ENCODE peak calls at places on chromosomes 6 and 20, in ten cellular contexts. E, H, C, B, I, S, D, X, W and Q are unnamed samples.

GRCh38 chr6:89117285-89118108 is at the start of gene SRSF12:
- DNase-seq in E (no peak), H (no peak), C (peak), B (peak), I (no peak), S (peak), D (peak), X (peak), W (peak), Q (peak)

GRCh38 chr20:44069203-44069931 is 117.6 kb downstream of the JPH2 start:
- DNase-seq in E (no peak), H (no peak), C (peak), B (no peak), I (no peak), S (no peak), D (no peak), X (peak), W (no peak), Q (no peak)

GRCh38 chr6:1695546-1696494 is 86.1 kb downstream of the FOXC1 start:
- DNase-seq in E (no peak), H (no peak), C (no peak), B (no peak), I (no peak), S (peak), D (no peak), X (no peak), W (no peak), Q (no peak)

GRCh38 chr20:22004946-22005345 is 299.5 kb downstream of the PAX1 start:
- DNase-seq in E (no peak), H (no peak), C (no peak), B (no peak), I (no peak), S (peak), D (no peak), X (no peak), W (no peak), Q (no peak)

GRCh38 chr6:139587469-139587868 is 213.0 kb upstream of the CITED2 start:
- DNase-seq in E (no peak), H (peak), C (no peak), B (no peak), I (peak), S (peak), D (no peak), X (no peak), W (no peak), Q (no peak)

GRCh38 chr20:1907586-1907985 is 12.4 kb downstream of the SIRPA start:
- DNase-seq in E (no peak), H (peak), C (no peak), B (no peak), I (no peak), S (peak), D (no peak), X (no peak), W (no peak), Q (no peak)

GRCh38 chr6:52590634-52590985 is 13.8 kb upstream of the TRAM2 start:
- DNase-seq in E (no peak), H (peak), C (no peak), B (no peak), I (no peak), S (peak), D (no peak), X (no peak), W (no peak), Q (no peak)

GRCh38 chr20:49701916-49702315 is 11.8 kb downstream of the B4GALT5 start:
- DNase-seq in E (no peak), H (no peak), C (no peak), B (no peak), I (no peak), S (no peak), D (no peak), X (no peak), W (no peak), Q (no peak)

GRCh38 chr20:62065669-62066338 is at the start of gene TAF4:
- DNase-seq in E (no peak), H (peak), C (peak), B (peak), I (no peak), S (peak), D (peak), X (peak), W (peak), Q (peak)

GRCh38 chr6:35305117-35305516 is 7.5 kb downstream of the DEF6 start:
- DNase-seq in E (no peak), H (no peak), C (no peak), B (no peak), I (no peak), S (no peak), D (peak), X (no peak), W (no peak), Q (no peak)

GRCh38 chr6:166627875-166628849 is 1.1 kb upstream of the RPS6KA2 start:
- DNase-seq in E (no peak), H (no peak), C (peak), B (peak), I (peak), S (peak), D (peak), X (peak), W (peak), Q (peak)

GRCh38 chr6:30100585-30101422 is 12.1 kb downstream of the TRIM31 start:
- DNase-seq in E (no peak), H (no peak), C (peak), B (peak), I (peak), S (no peak), D (peak), X (no peak), W (peak), Q (peak)

GRCh38 chr20:59925894-59926293 is 7.5 kb downstream of the SYCP2 start:
- DNase-seq in E (no peak), H (no peak), C (no peak), B (no peak), I (no peak), S (no peak), D (no peak), X (no peak), W (no peak), Q (no peak)

GRCh38 chr6:33419580-33420492 is at the start of gene SYNGAP1:
- DNase-seq in E (no peak), H (peak), C (no peak), B (peak), I (no peak), S (peak), D (peak), X (no peak), W (peak), Q (no peak)

GRCh38 chr6:28232785-28233184 is 7.7 kb downstream of the ZSCAN9 start:
- DNase-seq in E (no peak), H (no peak), C (no peak), B (no peak), I (no peak), S (no peak), D (no peak), X (no peak), W (no peak), Q (no peak)

GRCh38 chr6:89369009-89369408 is 16.5 kb upstream of the UBE2J1 start:
- DNase-seq in E (no peak), H (peak), C (peak), B (peak), I (peak), S (peak), D (peak), X (no peak), W (peak), Q (peak)

GRCh38 chr6:66930559-66931290 is 1223.7 kb upstream of the EYS start:
- DNase-seq in E (no peak), H (no peak), C (no peak), B (no peak), I (peak), S (peak), D (no peak), X (no peak), W (no peak), Q (no peak)

GRCh38 chr20:38726849-38727601 is 2.7 kb downstream of the SLC32A1 start:
- DNase-seq in E (no peak), H (no peak), C (no peak), B (no peak), I (no peak), S (no peak), D (peak), X (peak), W (no peak), Q (no peak)

GRCh38 chr6:28585335-28585734 is 59.7 kb downstream of the GPX5 start:
- DNase-seq in E (no peak), H (peak), C (no peak), B (no peak), I (peak), S (no peak), D (no peak), X (no peak), W (no peak), Q (no peak)

GRCh38 chr20:58112017-58112781 is 116.3 kb downstream of the ANKRD60 start:
- DNase-seq in E (no peak), H (peak), C (no peak), B (no peak), I (peak), S (peak), D (no peak), X (no peak), W (no peak), Q (peak)

GRCh38 chr20:34062651-34063482 is 49.2 kb downstream of the EIF2S2 start:
- DNase-seq in E (no peak), H (no peak), C (no peak), B (no peak), I (peak), S (peak), D (no peak), X (no peak), W (no peak), Q (no peak)

GRCh38 chr20:22861990-22862389 is 173.1 kb upstream of the SSTR4 start:
- DNase-seq in E (no peak), H (no peak), C (no peak), B (peak), I (peak), S (no peak), D (no peak), X (no peak), W (peak), Q (no peak)

GRCh38 chr6:84766796-84767590 is 2.6 kb upstream of the TBX18 start:
- DNase-seq in E (no peak), H (no peak), C (no peak), B (no peak), I (no peak), S (no peak), D (peak), X (no peak), W (no peak), Q (no peak)

GRCh38 chr6:165821754-165822153 is 158.7 kb upstream of the PDE10A start:
- DNase-seq in E (no peak), H (no peak), C (no peak), B (no peak), I (peak), S (no peak), D (no peak), X (no peak), W (no peak), Q (no peak)

GRCh38 chr6:27651371-27651732 is 178.4 kb upstream of the ZNF184 start:
- DNase-seq in E (no peak), H (peak), C (no peak), B (no peak), I (peak), S (no peak), D (peak), X (no peak), W (no peak), Q (no peak)

GRCh38 chr20:59031326-59032022 is 661 bp downstream of the ATP5F1E start:
- DNase-seq in E (no peak), H (no peak), C (no peak), B (no peak), I (no peak), S (no peak), D (peak), X (no peak), W (no peak), Q (no peak)

GRCh38 chr6:156510242-156510641 is 266.9 kb upstream of the ARID1B start:
- DNase-seq in E (no peak), H (no peak), C (no peak), B (no peak), I (no peak), S (no peak), D (no peak), X (no peak), W (no peak), Q (no peak)

GRCh38 chr6:11460001-11460668 is 77.4 kb upstream of the TMEM170B start:
- DNase-seq in E (no peak), H (peak), C (no peak), B (no peak), I (peak), S (peak), D (no peak), X (peak), W (no peak), Q (no peak)

GRCh38 chr6:136249336-136249735 is 775 bp downstream of the MTFR2 start:
- DNase-seq in E (no peak), H (no peak), C (no peak), B (no peak), I (peak), S (peak), D (peak), X (no peak), W (no peak), Q (no peak)

GRCh38 chr20:22499475-22500174 is 84.7 kb downstream of the FOXA2 start:
- DNase-seq in E (no peak), H (no peak), C (no peak), B (no peak), I (no peak), S (no peak), D (no peak), X (no peak), W (no peak), Q (no peak)

GRCh38 chr6:53302678-53303360 is 45.9 kb downstream of the ELOVL5 start:
- DNase-seq in E (no peak), H (peak), C (no peak), B (peak), I (peak), S (peak), D (peak), X (no peak), W (no peak), Q (no peak)

GRCh38 chr6:40965046-40965445 is 74.0 kb downstream of the UNC5CL start:
- DNase-seq in E (no peak), H (no peak), C (no peak), B (no peak), I (no peak), S (no peak), D (no peak), X (no peak), W (no peak), Q (no peak)

GRCh38 chr6:52124126-52125121 is 37.0 kb upstream of the PKHD1 start:
- DNase-seq in E (no peak), H (no peak), C (no peak), B (no peak), I (no peak), S (no peak), D (no peak), X (no peak), W (no peak), Q (no peak)

GRCh38 chr6:47057830-47058540 is 15.9 kb upstream of the ADGRF1 start:
- DNase-seq in E (no peak), H (peak), C (no peak), B (no peak), I (peak), S (peak), D (no peak), X (no peak), W (no peak), Q (no peak)

GRCh38 chr6:30640481-30640880 is 6.5 kb upstream of the C6orf136 start:
- DNase-seq in E (no peak), H (no peak), C (no peak), B (no peak), I (no peak), S (no peak), D (no peak), X (no peak), W (no peak), Q (no peak)

GRCh38 chr6:5094327-5094726 is 9.2 kb downstream of the PPP1R3G start:
- DNase-seq in E (no peak), H (peak), C (no peak), B (no peak), I (peak), S (peak), D (no peak), X (no peak), W (no peak), Q (no peak)

GRCh38 chr20:4202441-4202840 is 187.1 kb upstream of the RNF24 start:
- DNase-seq in E (no peak), H (no peak), C (no peak), B (no peak), I (no peak), S (no peak), D (no peak), X (no peak), W (no peak), Q (no peak)

GRCh38 chr20:48329216-48329615 is 498.6 kb downstream of the PREX1 start:
- DNase-seq in E (no peak), H (no peak), C (no peak), B (no peak), I (no peak), S (no peak), D (no peak), X (no peak), W (no peak), Q (no peak)

GRCh38 chr20:48331518-48332286 is 496.1 kb downstream of the PREX1 start:
- DNase-seq in E (no peak), H (no peak), C (no peak), B (no peak), I (no peak), S (no peak), D (no peak), X (no peak), W (no peak), Q (no peak)

GRCh38 chr20:48326868-48327267 is 500.9 kb downstream of the PREX1 start:
- DNase-seq in E (no peak), H (no peak), C (no peak), B (peak), I (no peak), S (no peak), D (no peak), X (no peak), W (peak), Q (no peak)

GRCh38 chr20:48332555-48332954 is 495.2 kb downstream of the PREX1 start:
- DNase-seq in E (no peak), H (no peak), C (no peak), B (no peak), I (no peak), S (no peak), D (no peak), X (no peak), W (no peak), Q (no peak)

GRCh38 chr20:48329676-48330644 is 497.8 kb downstream of the PREX1 start:
- DNase-seq in E (peak), H (no peak), C (no peak), B (no peak), I (peak), S (peak), D (peak), X (peak), W (no peak), Q (no peak)
- TF ChIP-seq CTCF in E (peak), H (peak), C (no peak), B (no peak), I (peak), S (no peak), D (peak), X (peak), W (peak), Q (no peak)

DNA sequence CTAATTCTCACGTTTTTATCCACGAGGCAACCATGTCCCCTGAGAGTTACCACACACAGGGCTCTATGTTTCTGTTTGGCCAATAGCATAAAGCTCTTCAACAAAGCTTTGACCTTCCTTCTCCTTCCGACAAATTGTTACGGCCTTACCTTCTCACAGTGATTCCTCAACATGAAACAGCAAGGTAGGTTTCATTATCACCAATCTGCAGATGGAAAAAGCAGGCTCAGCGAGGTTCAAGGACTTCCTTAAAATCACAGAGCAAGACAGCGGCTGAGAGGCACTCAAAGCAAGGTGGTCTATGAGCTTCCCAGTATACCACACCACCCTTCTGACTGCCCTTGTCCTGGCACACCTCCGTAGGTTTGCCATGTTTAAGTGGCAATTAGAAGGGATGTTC is 360.0 kb downstream of the CD83 start:
- DNase-seq in E (no peak), H (no peak), C (no peak), B (no peak), I (no peak), S (no peak), D (no peak), X (no peak), W (no peak), Q (no peak)
- TF ChIP-seq CTCF in E (no peak), H (no peak), C (no peak), B (no peak), I (no peak), S (no peak), D (no peak), X (no peak), W (no peak), Q (no peak)

DNA sequence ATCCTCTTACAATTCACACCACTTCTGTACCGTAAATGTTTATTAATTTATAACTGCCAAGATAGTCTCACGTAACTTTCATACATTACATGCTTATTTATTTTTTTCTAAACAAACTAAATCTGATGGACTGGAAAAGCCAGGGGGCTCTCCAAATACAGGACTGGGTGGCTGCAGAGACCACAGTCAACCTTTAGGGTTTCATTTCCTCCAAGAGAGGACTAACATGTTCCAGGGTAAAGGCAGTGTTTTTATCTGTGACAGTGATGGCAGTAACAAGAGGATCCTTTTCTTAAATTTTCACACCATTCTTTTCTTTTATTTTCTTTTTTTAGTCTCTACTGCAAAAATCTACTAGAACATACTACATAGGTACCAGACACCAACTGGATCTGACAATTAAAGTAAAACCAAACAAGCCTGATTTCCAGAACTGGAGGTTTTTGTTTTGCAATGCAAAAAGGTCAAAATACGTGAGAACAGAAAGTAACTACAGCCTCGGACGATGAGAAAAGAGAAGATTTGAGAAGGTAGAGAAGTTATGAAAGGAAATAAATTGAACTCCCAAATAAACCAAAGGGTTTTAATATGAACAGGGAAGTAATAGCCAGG is 1.2 kb downstream of the LMBRD1 start:
- DNase-seq in E (no peak), H (no peak), C (no peak), B (no peak), I (no peak), S (peak), D (peak), X (peak), W (no peak), Q (no peak)
- TF ChIP-seq CTCF in E (no peak), H (no peak), C (no peak), B (no peak), I (no peak), S (peak), D (no peak), X (peak), W (peak), Q (no peak)

DNA sequence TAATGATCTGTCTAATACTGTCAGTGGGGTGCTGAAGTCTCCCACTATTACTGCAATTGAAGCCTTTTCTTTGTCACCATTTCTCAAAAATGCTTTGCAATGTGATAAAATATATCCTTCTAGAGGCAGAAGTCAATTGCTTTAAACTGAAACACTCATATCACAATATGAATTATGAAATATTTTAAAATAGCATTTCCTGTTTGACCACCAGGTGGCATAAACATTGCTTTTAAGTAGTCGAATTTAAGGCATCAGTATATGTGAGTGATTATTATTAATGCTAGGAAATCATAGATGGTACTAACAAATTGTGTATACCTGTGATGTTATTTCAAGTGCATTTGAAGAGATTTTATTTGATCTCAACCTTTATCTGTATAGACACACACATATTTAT is 87.5 kb downstream of the MEI4 start:
- DNase-seq in E (no peak), H (no peak), C (no peak), B (no peak), I (peak), S (peak), D (peak), X (peak), W (no peak), Q (no peak)
- TF ChIP-seq CTCF in E (no peak), H (peak), C (no peak), B (no peak), I (no peak), S (peak), D (no peak), X (peak), W (peak), Q (no peak)

DNA sequence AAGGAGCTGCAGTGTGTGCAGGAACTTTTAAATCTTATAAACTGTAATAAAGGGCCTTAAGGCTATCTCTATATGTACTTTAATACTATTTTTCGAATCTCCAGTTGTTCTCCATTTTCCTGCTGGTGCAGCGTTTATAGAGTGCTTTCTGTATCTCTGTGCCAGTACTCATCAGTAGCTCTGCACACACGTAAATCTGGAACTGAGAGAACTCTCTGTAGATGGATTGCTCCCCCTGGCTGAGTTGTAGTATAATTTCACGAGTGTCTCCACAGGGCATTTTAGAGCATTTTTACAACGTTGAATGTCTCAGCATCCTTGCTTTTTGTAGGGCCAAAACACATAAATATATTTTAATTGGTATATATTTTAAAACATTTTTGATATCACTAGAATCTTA is 256.5 kb downstream of the TRDN start:
- DNase-seq in E (peak), H (peak), C (no peak), B (no peak), I (peak), S (peak), D (peak), X (no peak), W (no peak), Q (no peak)
- TF ChIP-seq CTCF in E (peak), H (peak), C (no peak), B (no peak), I (peak), S (peak), D (peak), X (peak), W (peak), Q (no peak)

GRCh38 chr6:168394606-168395005 is 46.4 kb upstream of the SMOC2 start:
- DNase-seq in E (no peak), H (no peak), C (no peak), B (no peak), I (no peak), S (no peak), D (no peak), X (no peak), W (no peak), Q (no peak)
- TF ChIP-seq CTCF in E (no peak), H (no peak), C (no peak), B (no peak), I (no peak), S (no peak), D (no peak), X (no peak), W (no peak), Q (no peak)